ENCODE peak calls at places on chromosomes 11 and 22, in four cellular contexts. T, S, X and U are unnamed samples.

GRCh38 chr11:105673089-105673488 is 63.2 kb downstream of the GRIA4 start:
- DNase-seq in X (peak), S (peak), T (peak), U (peak)

GRCh38 chr22:40603088-40603605 is 33.4 kb downstream of the MRTFA start:
- DNase-seq in X (no peak), S (peak), T (peak), U (peak)

GRCh38 chr11:114044042-114044871 is 15.3 kb upstream of the ZBTB16 start:
- DNase-seq in X (no peak), S (no peak), T (no peak), U (peak)

GRCh38 chr22:20765938-20766337 is 8.0 kb upstream of the SERPIND1 start:
- DNase-seq in X (no peak), S (no peak), T (no peak), U (no peak)

GRCh38 chr11:96146765-96147164 is 196.2 kb downstream of the MAML2 start:
- DNase-seq in X (no peak), T (no peak), S (no peak), U (no peak)

GRCh38 chr11:102581091-102581490 is 44.0 kb downstream of the MMP20 start:
- DNase-seq in S (no peak), T (no peak), X (no peak), U (no peak)

GRCh38 chr11:90496722-90497121 is 273.9 kb upstream of the CHORDC1 start:
- DNase-seq in T (no peak), X (no peak), S (no peak), U (no peak)

GRCh38 chr11:93700830-93701229 is 39.3 kb downstream of the CEP295 start:
- DNase-seq in T (peak), S (no peak), X (no peak), U (peak)

GRCh38 chr11:118699508-118700220 is 20.2 kb upstream of the TREH start:
- DNase-seq in X (no peak), S (no peak), T (no peak), U (no peak)

GRCh38 chr11:119566299-119566698 is 143.3 kb upstream of the THY1 start:
- DNase-seq in X (no peak), S (no peak), T (no peak), U (no peak)

GRCh38 chr11:69918231-69918937 is 99.2 kb upstream of the FGF3 start:
- DNase-seq in X (peak), T (no peak), S (no peak), U (no peak)

GRCh38 chr22:20721409-20722218 is 52.3 kb upstream of the SERPIND1 start:
- DNase-seq in X (no peak), S (no peak), T (no peak), U (no peak)

GRCh38 chr11:8948901-8949300 is 6.1 kb upstream of the ASCL3 start:
- DNase-seq in T (no peak), X (no peak), S (no peak), U (no peak)

GRCh38 chr11:57434640-57435546 is 8.0 kb upstream of the SLC43A3 start:
- DNase-seq in S (peak), T (peak), X (no peak), U (peak)

GRCh38 chr22:38572065-38572464 is 2.1 kb upstream of the DMC1 start:
- DNase-seq in T (peak), X (peak), S (peak), U (peak)

GRCh38 chr11:20309626-20310025 is 53.9 kb upstream of the HTATIP2 start:
- DNase-seq in X (no peak), S (no peak), T (no peak), U (no peak)

GRCh38 chr11:29008481-29008880 is 900.3 kb downstream of the METTL15 start:
- DNase-seq in T (no peak), S (no peak), X (no peak), U (no peak)

GRCh38 chr11:62923634-62924411 is 2.7 kb upstream of the CHRM1 start:
- DNase-seq in S (no peak), X (no peak), T (no peak), U (no peak)

GRCh38 chr11:45852018-45852711 is 4.9 kb downstream of the CRY2 start:
- DNase-seq in X (no peak), T (no peak), S (peak), U (no peak)

GRCh38 chr11:16091862-16092261 is 264.5 kb downstream of the SOX6 start:
- DNase-seq in X (no peak), T (no peak), S (no peak), U (peak)

GRCh38 chr11:74672956-74673895 is 58.0 kb downstream of the CHRDL2 start:
- DNase-seq in X (peak), S (peak), T (peak), U (peak)

GRCh38 chr11:80188228-80188627 is 747.4 kb upstream of the TENM4 start:
- DNase-seq in X (no peak), T (no peak), S (peak), U (no peak)

GRCh38 chr22:37211075-37211852 is 1.0 kb downstream of the SSTR3 start:
- DNase-seq in X (no peak), S (no peak), T (no peak), U (no peak)

GRCh38 chr11:504053-504993 is 2.7 kb downstream of the RNH1 start:
- DNase-seq in T (peak), S (peak), X (peak), U (peak)

GRCh38 chr11:22508691-22509090 is 116.9 kb downstream of the FANCF start:
- DNase-seq in X (no peak), T (no peak), S (no peak), U (no peak)

GRCh38 chr22:37957232-37957631 is 3.7 kb downstream of the POLR2F start:
- DNase-seq in S (no peak), T (no peak), X (no peak), U (no peak)

GRCh38 chr11:67276821-67277230 is 10.6 kb downstream of the GRK2 start:
- DNase-seq in S (peak), T (peak), X (no peak), U (peak)

GRCh38 chr11:1568451-1568911 is 3.6 kb downstream of the DUSP8 start:
- DNase-seq in T (no peak), S (no peak), X (no peak), U (no peak)

GRCh38 chr22:37762389-37762836 is 45.3 kb upstream of the GCAT start:
- DNase-seq in S (no peak), X (no peak), T (no peak), U (no peak)

GRCh38 chr11:124405611-124406010 is 6.8 kb upstream of the OR8B3 start:
- DNase-seq in T (no peak), S (no peak), X (no peak), U (peak)

GRCh38 chr11:66478823-66479740 is 1.2 kb upstream of the DPP3 start:
- DNase-seq in S (peak), T (peak), X (no peak), U (peak)

GRCh38 chr11:36135062-36135461 is 154.2 kb downstream of the COMMD9 start:
- DNase-seq in S (no peak), T (no peak), X (no peak), U (no peak)

GRCh38 chr11:117597083-117597482 is 199.9 kb downstream of the DSCAML1 start:
- DNase-seq in S (peak), T (peak), X (peak), U (peak)

GRCh38 chr22:41798736-41799135 is 1.7 kb upstream of the CCDC134 start:
- DNase-seq in T (no peak), S (no peak), X (no peak), U (no peak)

GRCh38 chr22:29480512-29481264 is 670 bp downstream of the NEFH start:
- DNase-seq in T (peak), S (peak), X (peak), U (peak)

GRCh38 chr11:111347723-111348115 is 31.4 kb downstream of the POU2AF1 start:
- DNase-seq in X (no peak), S (peak), T (peak), U (no peak)

GRCh38 chr11:94183886-94184264 is 55.2 kb downstream of the PANX1 start:
- DNase-seq in X (peak), T (peak), S (peak), U (peak)

GRCh38 chr11:104476454-104476853 is 312.5 kb upstream of the PDGFD start:
- DNase-seq in T (no peak), S (no peak), X (no peak), U (no peak)

DNA sequence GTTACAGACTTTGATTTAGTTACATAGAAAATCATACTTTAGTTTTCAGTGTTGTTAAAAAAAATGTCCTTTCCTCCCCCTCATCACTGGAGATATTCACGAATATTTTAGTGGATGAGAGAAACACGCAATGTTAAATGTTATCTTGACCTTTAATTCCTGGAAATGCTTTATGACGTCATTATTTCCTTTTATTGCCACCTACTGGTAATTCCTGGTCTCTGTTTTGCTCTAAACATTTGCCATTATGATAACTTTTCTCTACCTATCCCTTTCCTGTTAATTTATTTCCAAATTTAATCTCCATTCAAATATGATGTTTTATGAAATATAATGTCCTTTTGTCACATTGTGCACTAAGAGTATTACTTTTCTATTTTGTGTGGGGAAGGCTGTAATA is 770.6 kb downstream of the FAM181B start:
- DNase-seq in X (no peak), S (no peak), T (peak), U (peak)
- TF ChIP-seq CTCF in X (peak), S (peak), T (peak), U (no peak)

GRCh38 chr22:26579331-26579886 is 10.5 kb downstream of the TPST2 start:
- DNase-seq in S (no peak), X (no peak), T (no peak), U (no peak)

GRCh38 chr22:26581769-26582168 is 8.2 kb downstream of the TPST2 start:
- DNase-seq in S (no peak), T (no peak), X (no peak), U (no peak)

GRCh38 chr22:26581026-26581425 is 8.9 kb downstream of the TPST2 start:
- DNase-seq in T (no peak), S (no peak), X (no peak), U (no peak)

GRCh38 chr22:26577081-26577480 is 12.9 kb downstream of the TPST2 start:
- DNase-seq in T (no peak), S (no peak), X (no peak), U (no peak)

GRCh38 chr22:26580240-26580962 is 9.5 kb downstream of the TPST2 start:
- DNase-seq in X (no peak), S (no peak), T (no peak), U (no peak)
- H3K4me3 ChIP-seq in X (no peak), S (no peak), T (no peak), U (no peak)

DNA sequence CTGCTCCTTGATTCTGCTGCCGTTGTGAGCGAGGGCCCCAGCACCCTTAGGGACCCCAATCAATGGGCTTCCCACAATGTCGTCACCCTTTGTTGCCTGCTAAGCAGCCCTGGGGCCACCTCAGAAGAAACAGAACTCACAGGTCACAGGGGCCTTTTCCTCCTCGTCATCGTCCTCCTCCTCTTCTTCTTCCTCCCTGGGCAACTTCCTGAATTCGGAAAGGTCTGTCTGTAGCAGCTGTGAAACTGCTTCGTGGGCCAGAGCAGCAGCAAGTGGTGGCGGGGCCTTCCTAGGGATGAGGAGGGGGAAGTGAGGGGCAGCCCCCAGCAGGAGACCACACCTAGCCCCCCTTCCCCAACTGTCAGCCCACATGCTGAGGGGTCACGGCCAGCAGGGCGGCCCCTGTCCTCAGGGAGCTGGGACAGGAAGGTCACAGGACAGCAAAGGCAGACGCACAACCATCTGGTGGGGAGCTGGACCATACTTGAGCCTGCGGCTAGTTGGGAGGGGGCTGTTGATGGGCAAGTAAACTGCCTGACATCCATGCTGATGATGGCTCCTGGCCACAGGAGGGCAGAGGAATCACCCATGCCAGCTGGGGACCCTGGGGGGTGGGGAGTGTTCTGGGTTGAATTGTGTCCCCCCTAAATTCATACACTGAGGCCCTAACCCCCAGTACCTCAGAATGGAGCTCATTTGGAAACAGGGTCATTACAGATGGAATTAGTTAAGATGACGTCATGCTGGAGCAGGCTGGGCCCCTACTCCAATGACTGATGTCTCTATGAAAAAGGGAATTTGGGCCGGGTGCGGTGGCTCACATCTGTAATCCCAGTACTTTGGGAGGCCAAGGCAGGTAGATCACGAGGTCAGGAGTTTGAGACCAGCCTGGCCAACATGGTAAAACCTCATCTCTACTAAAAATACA is 13.0 kb downstream of the PPM1F start:
- DNase-seq in X (no peak), S (no peak), T (peak), U (no peak)
- TF ChIP-seq CTCF in X (no peak), S (no peak), T (no peak), U (no peak)

GRCh38 chr11:64765841-64766682 is 6.3 kb upstream of the PYGM start:
- DNase-seq in T (no peak), X (peak), S (no peak), U (no peak)

GRCh38 chr11:64765291-64765803 is 5.6 kb upstream of the PYGM start:
- DNase-seq in S (no peak), X (peak), T (no peak), U (no peak)

GRCh38 chr11:64768300-64768694 is 8.5 kb upstream of the PYGM start:
- DNase-seq in T (no peak), S (no peak), X (no peak), U (no peak)

GRCh38 chr11:64767344-64768299 is 7.8 kb upstream of the PYGM start:
- DNase-seq in X (peak), S (peak), T (peak), U (peak)

DNA sequence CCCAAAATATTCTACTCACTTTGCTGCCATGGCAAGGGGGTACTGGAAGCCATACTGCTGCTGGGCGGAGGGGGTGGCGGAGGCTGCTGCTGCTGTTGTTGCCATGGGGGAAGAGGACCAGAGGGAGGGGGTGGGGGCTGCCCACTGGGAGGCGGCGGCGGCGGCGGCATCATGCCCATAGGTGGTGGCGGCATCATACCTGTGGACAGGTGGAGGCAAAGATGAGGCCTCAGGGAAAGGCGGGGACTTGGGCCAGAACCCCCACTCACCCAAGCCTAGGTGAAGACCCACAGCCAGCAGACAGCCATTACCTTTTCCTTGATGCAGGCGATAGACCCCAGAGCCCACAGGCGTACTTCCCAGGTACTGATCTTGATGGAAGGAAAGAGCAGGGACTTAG is 7.1 kb upstream of the PYGM start:
- DNase-seq in X (peak), S (no peak), T (no peak), U (no peak)
- H3K4me3 ChIP-seq in X (no peak), S (no peak), T (no peak), U (no peak)

GRCh38 chr22:49505337-49506009 is 322.2 kb downstream of the BRD1 start:
- DNase-seq in X (no peak), S (no peak), T (no peak), U (no peak)
- TF ChIP-seq CTCF in X (no peak), S (no peak), T (no peak), U (no peak)

GRCh38 chr11:64757549-64758329 is 2.0 kb downstream of the PYGM start:
- DNase-seq in X (no peak), T (no peak), S (no peak), U (no peak)

GRCh38 chr11:64759722-64760719 is at the start of gene PYGM:
- DNase-seq in T (peak), X (peak), S (no peak), U (peak)

GRCh38 chr11:64760759-64761417 is 1.1 kb upstream of the PYGM start:
- DNase-seq in X (no peak), T (no peak), S (no peak), U (no peak)

GRCh38 chr11:64759131-64759721 is 548 bp downstream of the PYGM start:
- DNase-seq in T (no peak), X (peak), S (no peak), U (no peak)

DNA sequence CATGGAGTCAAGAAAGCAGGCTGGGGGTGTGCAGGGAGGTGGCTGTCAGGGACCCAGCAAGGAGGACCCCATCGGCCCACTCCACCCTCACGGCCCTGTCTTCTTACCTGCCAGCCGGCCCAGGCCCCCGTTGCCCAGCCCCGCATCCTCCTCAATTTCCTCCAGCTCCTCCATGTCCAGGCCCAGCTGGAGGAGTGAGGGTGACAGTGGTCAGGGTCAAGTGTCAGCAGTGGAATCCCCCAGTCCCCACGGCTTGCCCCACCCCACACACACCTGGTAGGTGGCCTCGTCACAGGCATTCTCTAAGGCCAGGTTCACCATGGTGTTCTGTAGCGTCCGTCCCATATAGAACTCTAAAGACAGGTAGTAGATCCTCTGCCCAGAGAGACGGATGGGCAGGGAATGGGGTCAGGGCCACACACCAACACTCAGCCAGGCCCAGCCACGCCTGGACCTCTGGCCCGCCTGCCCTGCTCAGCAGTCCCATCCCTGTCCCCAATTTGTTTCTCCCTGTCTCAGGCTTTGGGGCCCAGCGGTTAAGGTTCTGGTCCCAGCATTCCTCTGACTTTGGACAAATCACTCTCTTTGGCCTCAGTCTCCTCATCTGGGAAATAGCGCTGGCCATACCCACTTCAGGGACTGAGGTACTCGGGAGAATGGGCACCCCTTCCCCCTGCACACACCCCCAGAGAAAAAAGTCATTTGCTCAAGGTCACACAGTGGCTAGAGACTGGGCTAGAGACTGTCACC is 1.3 kb downstream of the PYGM start:
- DNase-seq in S (no peak), X (peak), T (no peak), U (no peak)
- H3K4me3 ChIP-seq in S (no peak), X (no peak), T (no peak), U (no peak)